ENCODE peak calls at places on chromosome 10, in eight cellular contexts. N is A172; T is osteocyte; U is AG09309; M is fibroblast of mammary gland; H is frontal cortex; Y is CD8-positive, alpha-beta T cell; V is HCT116. W is an unnamed sample.

GRCh38 chr10:52121688-52122087 is 192.4 kb upstream of the DKK1 start:
- DNase-seq in N (no peak), T (no peak), U (no peak), M (no peak), H (no peak), Y (no peak), V (no peak), W (no peak)

GRCh38 chr10:100232101-100232500 is 2.7 kb upstream of the CHUK start:
- DNase-seq in N (no peak), T (no peak), U (no peak), M (peak; percentile 54), H (no peak), Y (no peak), V (no peak), W (no peak)

GRCh38 chr10:77505431-77506334 is 131.9 kb downstream of the KCNMA1 start:
- DNase-seq in N (peak; percentile 98), T (no peak), U (peak; percentile 88), M (peak; percentile 95), H (no peak), Y (no peak), V (peak; percentile 68), W (no peak)

GRCh38 chr10:77531441-77532001 is 106.1 kb downstream of the KCNMA1 start:
- DNase-seq in N (peak; percentile 86), T (no peak), U (no peak), M (peak; percentile 89), H (no peak), Y (no peak), V (peak; percentile 60), W (peak; percentile 45)

GRCh38 chr10:76201962-76202361 is 770.5 kb downstream of the LRMDA start:
- DNase-seq in N (no peak), T (no peak), U (no peak), M (no peak), H (no peak), Y (no peak), V (no peak), W (no peak)

GRCh38 chr10:70849582-70850016 is 33.9 kb downstream of the SGPL1 start:
- DNase-seq in N (peak; percentile 88), T (no peak), U (peak; percentile 40), M (peak; percentile 67), H (no peak), Y (no peak), V (no peak), W (peak; percentile 40)

GRCh38 chr10:15262036-15262713 is 93.7 kb upstream of the NMT2 start:
- DNase-seq in N (no peak), T (no peak), U (no peak), M (peak; percentile 42), H (no peak), Y (no peak), V (no peak), W (no peak)

GRCh38 chr10:24790599-24790998 is 66.9 kb upstream of the ARHGAP21 start:
- DNase-seq in N (no peak), T (no peak), U (no peak), M (no peak), H (peak; percentile 25), Y (no peak), V (no peak), W (no peak)

GRCh38 chr10:131727612-131728011 is 173.2 kb upstream of the PPP2R2D start:
- DNase-seq in N (no peak), T (peak; percentile 77), U (no peak), M (no peak), H (no peak), Y (no peak), V (no peak), W (no peak)